ENCODE peak calls at places on chromosomes 5 and 9, in eight cellular contexts. X is SK-N-SH; K is Daoy; S is stimulated activated CD8-positive, alpha-beta memory T cell treated with anti-CD3 and anti-CD28 coated beads, Interleukin-2, amount 100 ng/mL, for 1 hour; J is HS-27A; Q is immature natural killer cell; R is AG04450; I is RWPE1. V is an unnamed sample.

GRCh38 chr9:4048441-4048840 is 251.4 kb downstream of the GLIS3 start:
- DNase-seq in X (no peak), K (peak; percentile 37), S (no peak), J (peak; percentile 5), Q (no peak), R (peak; percentile 7), I (no peak), V (peak; percentile 59)

GRCh38 chr5:61416410-61416809 is 84.4 kb downstream of the ZSWIM6 start:
- DNase-seq in X (no peak), K (peak; percentile 8), S (no peak), J (no peak), Q (no peak), R (no peak), I (peak; percentile 30), V (peak; percentile 69)

GRCh38 chr5:88787856-88788255 is 95.1 kb downstream of the MEF2C start:
- DNase-seq in X (no peak), K (peak; percentile 15), S (no peak), J (no peak), Q (no peak), R (no peak), I (peak; percentile 60), V (peak; percentile 39)

GRCh38 chr9:97398999-97399758 is 12.7 kb upstream of the TDRD7 start:
- DNase-seq in X (peak; percentile 82), K (peak; percentile 84), S (peak; percentile 24), J (no peak), Q (peak; percentile 56), R (peak; percentile 30), I (peak; percentile 100), V (peak; percentile 77)

GRCh38 chr9:18238752-18239151 is 235.2 kb upstream of the ADAMTSL1 start:
- DNase-seq in X (no peak), K (peak; percentile 4), S (no peak), J (no peak), Q (no peak), R (no peak), I (no peak), V (peak; percentile 42)

GRCh38 chr5:1173485-1174070 is 27.8 kb upstream of the SLC6A19 start:
- DNase-seq in X (no peak), K (no peak), S (no peak), J (no peak), Q (no peak), R (no peak), I (no peak), V (no peak)

GRCh38 chr9:88646539-88646938 is 111.6 kb downstream of the NXNL2 start:
- DNase-seq in X (no peak), K (no peak), S (no peak), J (no peak), Q (no peak), R (no peak), I (no peak), V (no peak)

GRCh38 chr9:74760031-74760700 is 127.6 kb downstream of the TRPM6 start:
- DNase-seq in X (no peak), K (peak; percentile 86), S (no peak), J (peak; percentile 47), Q (no peak), R (peak; percentile 73), I (peak; percentile 26), V (no peak)

GRCh38 chr9:115691686-115692085 is 461.9 kb upstream of the PAPPA start:
- DNase-seq in X (no peak), K (peak; percentile 86), S (no peak), J (no peak), Q (no peak), R (peak; percentile 42), I (peak; percentile 53), V (no peak)

GRCh38 chr9:114883709-114884108 is 46.7 kb downstream of the TNFSF8 start:
- DNase-seq in X (no peak), K (no peak), S (no peak), J (no peak), Q (no peak), R (no peak), I (no peak), V (no peak)

GRCh38 chr5:10329808-10330481 is 22.2 kb upstream of the CMBL start:
- DNase-seq in X (peak; percentile 42), K (peak; percentile 50), S (no peak), J (no peak), Q (no peak), R (peak; percentile 66), I (no peak), V (no peak)

GRCh38 chr5:67221487-67222242 is 25.1 kb upstream of the CD180 start:
- DNase-seq in X (no peak), K (no peak), S (no peak), J (no peak), Q (peak; percentile 58), R (no peak), I (no peak), V (no peak)

GRCh38 chr9:26744362-26744965 is 148.1 kb downstream of the CAAP1 start:
- DNase-seq in X (no peak), K (no peak), S (no peak), J (no peak), Q (peak; percentile 21), R (no peak), I (no peak), V (peak; percentile 44)

GRCh38 chr9:121369595-121370265 is at the start of gene STOM:
- DNase-seq in X (peak; percentile 78), K (peak; percentile 85), S (peak; percentile 25), J (peak; percentile 74), Q (peak; percentile 88), R (peak; percentile 63), I (peak; percentile 87), V (peak; percentile 56)

GRCh38 chr9:15293084-15293483 is 13.9 kb downstream of the TTC39B start:
- DNase-seq in X (no peak), K (no peak), S (no peak), J (no peak), Q (no peak), R (no peak), I (no peak), V (no peak)

GRCh38 chr9:69122086-69122390 is 52.0 kb upstream of the TJP2 start:
- DNase-seq in X (peak; percentile 74), K (peak; percentile 73), S (no peak), J (no peak), Q (peak; percentile 30), R (no peak), I (peak; percentile 59), V (peak; percentile 74)

GRCh38 chr5:73857446-73857845 is 231.4 kb downstream of the ARHGEF28 start:
- DNase-seq in X (no peak), K (no peak), S (no peak), J (no peak), Q (no peak), R (no peak), I (no peak), V (no peak)

GRCh38 chr9:88197016-88197415 is 58.7 kb upstream of the SPATA31C2 start:
- DNase-seq in X (no peak), K (peak; percentile 73), S (no peak), J (no peak), Q (no peak), R (peak; percentile 23), I (peak; percentile 11), V (no peak)

GRCh38 chr9:99085949-99086948 is 18.7 kb upstream of the TGFBR1 start:
- DNase-seq in X (no peak), K (peak; percentile 84), S (no peak), J (no peak), Q (no peak), R (no peak), I (no peak), V (no peak)

GRCh38 chr5:22649076-22649475 is 204.1 kb downstream of the CDH12 start:
- DNase-seq in X (no peak), K (no peak), S (no peak), J (no peak), Q (no peak), R (no peak), I (peak; percentile 1), V (no peak)

GRCh38 chr5:127428748-127429147 is 88.7 kb upstream of the PRRC1 start:
- DNase-seq in X (no peak), K (no peak), S (no peak), J (no peak), Q (no peak), R (no peak), I (no peak), V (no peak)

GRCh38 chr5:176621661-176622079 is 8.7 kb downstream of the SNCB start:
- DNase-seq in X (peak; percentile 61), K (peak; percentile 68), S (no peak), J (no peak), Q (no peak), R (no peak), I (no peak), V (no peak)

GRCh38 chr5:63960646-63961045 is 1.6 kb downstream of the HTR1A start:
- DNase-seq in X (no peak), K (no peak), S (no peak), J (no peak), Q (no peak), R (no peak), I (no peak), V (no peak)

GRCh38 chr9:107749787-107750444 is 260.3 kb upstream of the KLF4 start:
- DNase-seq in X (no peak), K (peak; percentile 96), S (no peak), J (peak; percentile 89), Q (no peak), R (peak; percentile 85), I (peak; percentile 91), V (peak; percentile 89)

GRCh38 chr9:91060520-91061343 is 259.1 kb downstream of the SYK start:
- DNase-seq in X (no peak), K (peak; percentile 91), S (no peak), J (peak; percentile 89), Q (no peak), R (peak; percentile 97), I (peak; percentile 97), V (peak; percentile 15)

GRCh38 chr9:38689678-38690077 is 30.3 kb downstream of the FAM240B start:
- DNase-seq in X (peak; percentile 78), K (peak; percentile 53), S (no peak), J (no peak), Q (no peak), R (no peak), I (no peak), V (no peak)

GRCh38 chr5:176133289-176133870 is 104.8 kb upstream of the SIMC1 start:
- DNase-seq in X (peak; percentile 32), K (no peak), S (no peak), J (no peak), Q (no peak), R (no peak), I (no peak), V (no peak)

GRCh38 chr9:111851536-111851935 is 45.1 kb upstream of the UGCG start:
- DNase-seq in X (no peak), K (peak; percentile 77), S (no peak), J (no peak), Q (no peak), R (no peak), I (peak; percentile 98), V (peak; percentile 36)

GRCh38 chr5:128825826-128826225 is 139.5 kb upstream of the SLC27A6 start:
- DNase-seq in X (no peak), K (peak; percentile 30), S (no peak), J (no peak), Q (no peak), R (no peak), I (peak; percentile 8), V (no peak)

GRCh38 chr5:73317523-73317922 is 131.1 kb downstream of the FOXD1 start:
- DNase-seq in X (no peak), K (no peak), S (no peak), J (no peak), Q (no peak), R (no peak), I (no peak), V (no peak)

GRCh38 chr9:96398582-96399334 is 15.2 kb upstream of the SLC35D2 start:
- DNase-seq in X (no peak), K (no peak), S (no peak), J (no peak), Q (peak; percentile 21), R (no peak), I (no peak), V (no peak)

GRCh38 chr5:149271717-149272558 is at the start of gene AFAP1L1:
- DNase-seq in X (peak; percentile 89), K (peak; percentile 69), S (no peak), J (no peak), Q (peak; percentile 7), R (no peak), I (peak; percentile 81), V (peak; percentile 51)

GRCh38 chr5:89994266-89994665 is 415.3 kb downstream of the CETN3 start:
- DNase-seq in X (no peak), K (no peak), S (no peak), J (no peak), Q (no peak), R (no peak), I (no peak), V (no peak)

V was measured in ACHN.